ENCODE peak calls at places on chromosomes 16 and 17, in five cellular contexts. L, Q, V, R and N are unnamed samples.

GRCh38 chr17:69960755-69961154 is 114.3 kb upstream of the KCNJ16 start:
- DNase-seq in V (no peak), L (no peak), Q (no peak), R (no peak), N (no peak)

GRCh38 chr16:83453977-83454376 is 353.8 kb upstream of the HSBP1 start:
- DNase-seq in Q (no peak), L (no peak), V (no peak), R (peak), N (no peak)

GRCh38 chr17:59963738-59964454 is 644 bp downstream of the RNFT1 start:
- DNase-seq in V (peak), Q (peak), L (peak), R (peak), N (no peak)

GRCh38 chr16:369866-370436 is 387 bp downstream of the MRPL28 start:
- DNase-seq in L (no peak), V (no peak), R (no peak), Q (no peak), N (no peak)

GRCh38 chr16:53232826-53233529 is 178.2 kb downstream of the CHD9 start:
- DNase-seq in V (no peak), R (no peak), Q (peak), L (no peak), N (no peak)

GRCh38 chr17:44387773-44388172 is 1.7 kb downstream of the ITGA2B start:
- DNase-seq in L (no peak), R (no peak), V (no peak), Q (no peak), N (no peak)

GRCh38 chr17:50787106-50787505 is 19.8 kb upstream of the ANKRD40CL start:
- DNase-seq in L (no peak), R (no peak), Q (no peak), V (no peak), N (no peak)

GRCh38 chr17:69557339-69557738 is 142.8 kb downstream of the MAP2K6 start:
- DNase-seq in Q (no peak), V (no peak), L (no peak), R (no peak), N (no peak)

GRCh38 chr16:35749253-35750141 is 2290.1 kb downstream of the TP53TG3F start:
- DNase-seq in L (no peak), V (no peak), Q (no peak), R (no peak), N (no peak)

GRCh38 chr17:297758-298157 is 54.8 kb downstream of the RPH3AL start:
- DNase-seq in R (no peak), Q (no peak), V (no peak), L (no peak), N (no peak)

GRCh38 chr16:27600386-27600785 is 50.4 kb downstream of the KATNIP start:
- DNase-seq in L (no peak), R (no peak), Q (no peak), V (no peak), N (no peak)

GRCh38 chr16:2963611-2964415 is at the start of gene KREMEN2:
- DNase-seq in R (no peak), V (peak), Q (peak), L (no peak), N (peak)

GRCh38 chr17:4241535-4241934 is 22.2 kb downstream of the ANKFY1 start:
- DNase-seq in L (no peak), V (no peak), Q (no peak), R (no peak), N (no peak)

GRCh38 chr17:74558882-74559519 is 8.3 kb downstream of the CD300H start:
- DNase-seq in L (no peak), Q (no peak), V (no peak), R (no peak), N (no peak)

GRCh38 chr17:45852535-45853297 is 8.0 kb downstream of the SPPL2C start:
- DNase-seq in L (peak), Q (peak), R (peak), V (peak), N (no peak)

GRCh38 chr16:76653390-76654026 is 376.3 kb downstream of the CNTNAP4 start:
- DNase-seq in L (peak), Q (no peak), R (peak), V (no peak), N (no peak)

GRCh38 chr16:1206786-1207185 is 18.3 kb downstream of the TPSG1 start:
- DNase-seq in Q (peak), V (no peak), R (no peak), L (no peak), N (no peak)

GRCh38 chr17:55005520-55005919 is 37.0 kb downstream of the STXBP4 start:
- DNase-seq in L (peak), R (peak), Q (no peak), V (peak), N (no peak)